ENCODE peak calls at places on chromosomes 5 and 9, in ten cellular contexts. H is mammary epithelial cell, R is heart right ventricle, L is K562, N is Calu3, E is neural crest cell, C is mucosa of descending colon, Z is kidney, M is right lobe of liver, A is bronchial epithelial cell. P is an unnamed sample.

GRCh38 chr5:168471785-168472184 is 14.5 kb upstream of the RARS1 start:
- DNase-seq in H (no peak), R (no peak), L (no peak), N (no peak), E (no peak), C (no peak), Z (no peak), M (no peak), A (no peak), P (no peak)

GRCh38 chr9:125965421-125965820 is 218.2 kb downstream of the PBX3 start:
- DNase-seq in H (no peak), R (no peak), L (no peak), N (no peak), E (no peak), C (no peak), Z (no peak), M (no peak), A (no peak), P (no peak)

GRCh38 chr5:61823796-61824195 is 482.2 kb upstream of the KIF2A start:
- DNase-seq in H (no peak), R (no peak), L (no peak), N (no peak), E (no peak), C (no peak), Z (no peak), M (no peak), A (no peak), P (no peak)

GRCh38 chr9:89433826-89434225 is 64.1 kb downstream of the SEMA4D start:
- DNase-seq in H (no peak), R (no peak), L (no peak), N (no peak), E (no peak), C (no peak), Z (peak; percentile 71), M (no peak), A (no peak), P (peak; percentile 68)

GRCh38 chr9:109143881-109144562 is 23.0 kb downstream of the FRRS1L start:
- DNase-seq in H (peak; percentile 48), R (no peak), L (peak; percentile 72), N (peak; percentile 25), E (no peak), C (no peak), Z (no peak), M (no peak), A (peak; percentile 50), P (no peak)

GRCh38 chr9:82206490-82206889 is 217.9 kb downstream of the SPATA31D1 start:
- DNase-seq in H (peak; percentile 57), R (no peak), L (no peak), N (no peak), E (no peak), C (no peak), Z (no peak), M (no peak), A (peak; percentile 23), P (no peak)

GRCh38 chr5:16866220-16866619 is 69.9 kb downstream of the MYO10 start:
- DNase-seq in H (no peak), R (no peak), L (no peak), N (no peak), E (no peak), C (no peak), Z (no peak), M (no peak), A (no peak), P (no peak)

GRCh38 chr9:72271617-72272478 is 93.2 kb downstream of the ZFAND5 start:
- DNase-seq in H (peak; percentile 35), R (peak; percentile 55), L (peak; percentile 68), N (peak; percentile 51), E (peak; percentile 61), C (peak; percentile 88), Z (no peak), M (peak; percentile 57), A (peak; percentile 52), P (no peak)

GRCh38 chr5:16467363-16468219 is 2.0 kb upstream of the ZNF622 start:
- DNase-seq in H (peak; percentile 80), R (no peak), L (no peak), N (no peak), E (no peak), C (no peak), Z (no peak), M (no peak), A (peak; percentile 84), P (no peak)

GRCh38 chr5:9401786-9402472 is 143.9 kb downstream of the SEMA5A start:
- DNase-seq in H (peak; percentile 45), R (no peak), L (no peak), N (no peak), E (no peak), C (no peak), Z (no peak), M (peak; percentile 64), A (peak; percentile 72), P (no peak)

GRCh38 chr9:100992632-100993031 is 35.9 kb upstream of the PLPPR1 start:
- DNase-seq in H (no peak), R (no peak), L (no peak), N (no peak), E (no peak), C (no peak), Z (no peak), M (no peak), A (no peak), P (no peak)

GRCh38 chr5:138748630-138749081 is 4.6 kb upstream of the CTNNA1 start:
- DNase-seq in H (no peak), R (no peak), L (no peak), N (peak; percentile 11), E (no peak), C (no peak), Z (no peak), M (no peak), A (no peak), P (no peak)

GRCh38 chr9:128325629-128326028 is 3.0 kb downstream of the COQ4 start:
- DNase-seq in H (no peak), R (no peak), L (peak; percentile 17), N (no peak), E (no peak), C (no peak), Z (no peak), M (peak; percentile 70), A (no peak), P (no peak)

GRCh38 chr9:5470816-5471215 is 20.5 kb downstream of the CD274 start:
- DNase-seq in H (no peak), R (no peak), L (no peak), N (no peak), E (no peak), C (no peak), Z (no peak), M (no peak), A (no peak), P (no peak)

GRCh38 chr9:5470122-5470521 is 19.8 kb downstream of the CD274 start:
- DNase-seq in H (no peak), R (no peak), L (no peak), N (no peak), E (no peak), C (no peak), Z (no peak), M (no peak), A (no peak), P (no peak)

GRCh38 chr9:5466776-5467175 is 16.4 kb downstream of the CD274 start:
- DNase-seq in H (no peak), R (no peak), L (no peak), N (no peak), E (no peak), C (no peak), Z (no peak), M (no peak), A (no peak), P (no peak)

DNA sequence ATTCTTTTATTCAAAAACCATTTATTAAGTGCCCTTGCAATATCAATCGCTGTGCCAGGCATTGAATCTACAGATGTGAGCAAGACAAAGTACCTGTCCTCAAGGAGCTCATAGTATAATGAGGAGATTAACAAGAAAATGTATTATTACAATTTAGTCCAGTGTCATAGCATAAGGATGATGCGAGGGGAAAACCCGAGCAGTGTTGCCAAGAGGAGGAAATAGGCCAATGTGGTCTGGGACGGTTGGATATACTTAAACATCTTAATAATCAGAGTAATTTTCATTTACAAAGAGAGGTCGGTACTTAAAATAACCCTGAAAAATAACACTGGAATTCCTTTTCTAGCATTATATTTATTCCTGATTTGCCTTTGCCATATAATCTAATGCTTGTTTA is 18.5 kb downstream of the CD274 start:
- DNase-seq in H (no peak), R (no peak), L (no peak), N (no peak), E (no peak), C (no peak), Z (no peak), M (no peak), A (no peak), P (no peak)
- TF ChIP-seq CTCF in H (no peak), R (no peak), L (no peak), N (no peak), E (no peak), C (no peak), Z (no peak), M (no peak), A (no peak), P (no peak)

GRCh38 chr9:14400658-14400995 is 86.7 kb upstream of the NFIB start:
- DNase-seq in H (peak; percentile 77), R (peak; percentile 69), L (peak; percentile 7), N (peak; percentile 24), E (no peak), C (peak; percentile 24), Z (no peak), M (peak; percentile 41), A (peak; percentile 68), P (no peak)
- TF ChIP-seq CTCF in H (peak; percentile 60), R (peak; percentile 78), L (peak; percentile 60), N (no peak), E (peak; percentile 38), C (no peak), Z (peak; percentile 42), M (peak; percentile 36), A (peak; percentile 58), P (peak; percentile 74)

DNA sequence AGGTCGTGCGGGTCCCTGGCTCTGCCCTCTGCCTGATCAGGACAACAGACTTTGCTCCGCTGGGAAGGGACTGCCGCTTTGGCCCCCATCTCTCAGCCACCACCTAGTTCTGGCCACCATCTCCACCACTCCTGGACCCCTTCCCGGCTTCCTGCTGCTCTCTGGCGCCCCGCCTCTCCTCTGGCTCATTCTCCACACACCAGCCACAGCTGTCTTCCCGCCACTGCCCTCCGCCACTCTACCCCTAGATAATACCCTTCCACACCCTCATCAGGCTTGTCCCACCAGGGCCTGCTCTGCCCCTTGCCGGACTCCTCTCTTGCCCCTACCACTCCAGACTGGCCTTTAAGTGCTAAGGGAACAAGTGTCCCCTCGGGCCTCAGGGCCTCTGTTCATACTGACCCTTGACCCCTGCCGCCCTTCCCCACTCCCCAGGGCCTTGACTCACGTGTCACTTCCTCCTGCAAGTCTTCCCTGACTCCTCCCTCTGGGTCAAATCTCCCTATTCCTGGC is 3.0 kb upstream of the CDX1 start:
- DNase-seq in H (no peak), R (peak; percentile 81), L (peak; percentile 36), N (no peak), E (peak; percentile 41), C (peak; percentile 79), Z (no peak), M (no peak), A (no peak), P (no peak)
- TF ChIP-seq CTCF in H (no peak), R (peak; percentile 39), L (no peak), N (no peak), E (no peak), C (no peak), Z (no peak), M (no peak), A (no peak), P (peak; percentile 20)

DNA sequence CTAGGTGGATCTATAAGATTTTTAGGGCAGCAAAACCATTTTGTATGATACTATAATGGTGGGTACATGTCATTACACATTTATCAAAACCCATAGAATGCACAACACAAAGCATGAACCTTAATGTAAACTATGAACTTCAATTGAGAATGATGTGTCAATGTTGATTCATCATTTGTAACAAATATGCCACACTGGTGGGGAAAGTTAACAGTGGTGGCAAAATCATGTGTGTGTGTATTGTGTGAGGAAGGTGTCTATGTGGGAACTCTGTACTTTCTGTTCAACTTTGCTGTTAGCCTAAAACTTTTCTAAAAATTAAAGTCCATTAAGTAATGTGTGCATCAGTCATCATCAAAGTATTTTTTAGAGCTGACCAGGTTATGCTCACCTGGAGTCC is 38.9 kb downstream of the HAVCR1 start:
- DNase-seq in H (no peak), R (no peak), L (no peak), N (no peak), E (no peak), C (no peak), Z (no peak), M (no peak), A (no peak), P (no peak)
- TF ChIP-seq CTCF in H (no peak), R (no peak), L (no peak), N (no peak), E (no peak), C (no peak), Z (no peak), M (no peak), A (no peak), P (no peak)